ENCODE peak calls at places on chromosomes 4 and X, in eight cellular contexts. G, X, Z, F, K, Q, A and D are unnamed samples.

GRCh38 chr4:156103306-156103705 is 149.6 kb upstream of the CTSO start:
- DNase-seq in Q (no peak), G (no peak), Z (no peak), A (no peak), F (no peak), K (no peak), X (no peak), D (no peak)

GRCh38 chr4:23022032-23022431 is 329.3 kb downstream of the GBA3 start:
- DNase-seq in G (no peak), A (peak), Z (no peak), X (no peak), K (no peak), Q (no peak), F (no peak), D (peak)

GRCh38 chrX:15564981-15565579 is 35.7 kb downstream of the ACE2 start:
- DNase-seq in X (peak), K (peak), A (peak), G (peak), F (no peak), Z (no peak), Q (peak), D (peak)

GRCh38 chrX:87525771-87526229 is 8.2 kb downstream of the KLHL4 start:
- DNase-seq in F (no peak), X (no peak), Q (no peak), K (no peak), A (no peak), Z (no peak), G (no peak), D (no peak)

GRCh38 chrX:69324851-69325250 is 159.6 kb upstream of the PJA1 start:
- DNase-seq in Q (no peak), Z (no peak), A (no peak), X (no peak), K (no peak), F (no peak), G (no peak), D (no peak)

GRCh38 chr4:38313999-38314561 is 349.9 kb upstream of the KLF3 start:
- DNase-seq in Z (no peak), G (peak), K (no peak), A (no peak), F (no peak), X (no peak), Q (no peak), D (peak)

GRCh38 chr4:153126137-153126536 is 78.1 kb upstream of the TRIM2 start:
- DNase-seq in K (no peak), Z (no peak), A (no peak), Q (no peak), X (no peak), G (no peak), F (no peak), D (no peak)

GRCh38 chrX:72114306-72114705 is 17.4 kb downstream of the RTL5 start:
- DNase-seq in F (no peak), K (no peak), Q (no peak), Z (no peak), X (no peak), A (no peak), G (no peak), D (no peak)

GRCh38 chrX:46865281-46865680 is 28.4 kb downstream of the RP2 start:
- DNase-seq in F (no peak), Q (no peak), K (no peak), A (peak), X (no peak), Z (no peak), G (no peak), D (peak)

GRCh38 chr4:41873380-41874295 is 61.6 kb upstream of the TMEM33 start:
- DNase-seq in K (no peak), F (no peak), Q (no peak), Z (no peak), G (no peak), A (no peak), X (no peak), D (no peak)

GRCh38 chr4:21507439-21507838 is 441.1 kb downstream of the KCNIP4 start:
- DNase-seq in Q (no peak), A (no peak), X (no peak), K (no peak), Z (no peak), G (no peak), F (no peak), D (no peak)